ENCODE peak calls at places on chromosomes 3 and 15, in eight cellular contexts. A, D, Q, R, U, N, P and M are unnamed samples.

GRCh38 chr3:13152826-13153710 is 79.8 kb upstream of the IQSEC1 start:
- DNase-seq in A (no peak), D (no peak), Q (no peak), R (no peak), U (no peak), N (no peak), P (no peak), M (no peak)

GRCh38 chr3:41216422-41216821 is 17.1 kb downstream of the CTNNB1 start:
- DNase-seq in A (no peak), D (no peak), Q (no peak), R (no peak), U (no peak), N (no peak), P (no peak), M (no peak)

GRCh38 chr3:45187597-45188210 is 38.4 kb downstream of the TMEM158 start:
- DNase-seq in A (no peak), D (no peak), Q (no peak), R (no peak), U (no peak), N (no peak), P (no peak), M (no peak)

GRCh38 chr3:81249540-81250029 is 511.9 kb downstream of the GBE1 start:
- DNase-seq in A (peak; percentile 54), D (no peak), Q (no peak), R (no peak), U (no peak), N (peak; percentile 6), P (no peak), M (no peak)

GRCh38 chr3:32411442-32411841 is 19.8 kb downstream of the CMTM7 start:
- DNase-seq in A (no peak), D (no peak), Q (no peak), R (no peak), U (no peak), N (no peak), P (no peak), M (no peak)

GRCh38 chr15:82552861-82553260 is 12.6 kb upstream of the RPS17 start:
- DNase-seq in A (no peak), D (no peak), Q (peak; percentile 56), R (no peak), U (no peak), N (no peak), P (no peak), M (no peak)

GRCh38 chr3:108493862-108494261 is 16.5 kb downstream of the MYH15 start:
- DNase-seq in A (no peak), D (no peak), Q (no peak), R (no peak), U (no peak), N (no peak), P (no peak), M (no peak)

GRCh38 chr3:53794597-53794996 is 51.6 kb downstream of the CHDH start:
- DNase-seq in A (no peak), D (no peak), Q (no peak), R (no peak), U (no peak), N (peak; percentile 49), P (no peak), M (no peak)

GRCh38 chr15:98177950-98178848 is 217.7 kb downstream of the ARRDC4 start:
- DNase-seq in A (peak; percentile 53), D (no peak), Q (peak; percentile 3), R (peak; percentile 69), U (no peak), N (peak; percentile 29), P (peak; percentile 32), M (peak; percentile 52)

GRCh38 chr15:40277472-40277871 is 5.4 kb downstream of the ANKRD63 start:
- DNase-seq in A (no peak), D (no peak), Q (no peak), R (no peak), U (no peak), N (no peak), P (no peak), M (no peak)

GRCh38 chr15:101446527-101447167 is 42.9 kb downstream of the PCSK6 start:
- DNase-seq in A (no peak), D (no peak), Q (no peak), R (peak; percentile 51), U (no peak), N (no peak), P (no peak), M (peak; percentile 43)

DNA sequence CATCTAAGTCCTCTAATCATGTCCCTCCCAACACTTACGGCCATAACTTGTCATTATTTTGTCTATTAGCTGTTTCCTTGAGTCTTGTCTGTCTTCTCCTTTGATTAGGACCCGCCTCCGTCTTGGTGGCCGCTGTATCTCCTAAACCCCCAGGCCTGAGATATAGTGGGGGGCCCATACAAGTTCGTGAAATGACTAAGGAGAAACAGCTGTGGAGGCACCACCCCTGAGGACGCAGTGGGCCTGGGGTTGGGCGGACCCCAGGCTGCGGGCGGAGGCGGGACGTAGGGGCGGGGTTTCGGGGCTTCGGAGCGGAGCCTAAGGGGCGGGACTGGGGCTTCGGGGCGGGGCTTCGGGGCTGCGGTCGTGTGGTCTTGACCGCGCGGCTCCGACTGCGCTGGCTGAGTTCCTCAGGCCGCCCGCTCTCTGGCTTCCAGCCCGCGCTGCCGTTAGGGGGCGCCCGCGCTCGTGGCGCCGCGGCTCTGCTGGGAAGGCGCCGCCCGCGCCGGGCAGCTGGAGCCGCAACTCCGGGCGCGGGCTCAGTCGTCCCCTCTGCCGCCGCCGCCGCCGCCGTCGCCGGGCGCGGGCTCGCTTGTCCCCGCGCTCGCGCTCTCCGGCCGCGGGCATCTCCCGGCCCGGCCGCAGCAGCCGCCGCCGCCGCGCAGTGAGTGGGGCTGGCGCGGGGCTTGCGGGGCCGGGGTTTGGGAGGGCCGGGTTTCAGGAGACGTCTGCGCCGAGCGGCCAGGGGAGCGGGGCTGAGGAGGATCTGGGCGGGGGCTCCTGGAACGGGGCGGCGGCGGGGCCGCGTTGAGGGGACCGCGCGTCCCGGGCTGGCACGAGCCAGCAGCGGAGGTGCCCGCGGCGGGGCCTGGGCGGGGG is at the start of gene KCTD6:
- DNase-seq in A (peak; percentile 97), D (peak; percentile 61), Q (peak; percentile 86), R (peak; percentile 91), U (peak; percentile 88), N (peak; percentile 92), P (peak; percentile 94), M (peak; percentile 96)
- TF ChIP-seq POLR2A in A (no peak), D (no peak), Q (peak; percentile 52), R (peak; percentile 39), U (no peak), N (no peak), P (peak; percentile 28), M (peak; percentile 23)

GRCh38 chr3:61579685-61580084 is 18.3 kb downstream of the PTPRG start:
- DNase-seq in A (no peak), D (no peak), Q (no peak), R (no peak), U (no peak), N (no peak), P (no peak), M (no peak)

GRCh38 chr3:61577760-61578159 is 16.4 kb downstream of the PTPRG start:
- DNase-seq in A (no peak), D (no peak), Q (no peak), R (no peak), U (no peak), N (no peak), P (no peak), M (no peak)

GRCh38 chr3:61575893-61576292 is 14.5 kb downstream of the PTPRG start:
- DNase-seq in A (no peak), D (no peak), Q (no peak), R (no peak), U (no peak), N (no peak), P (peak; percentile 54), M (no peak)

GRCh38 chr3:61580982-61581654 is 19.7 kb downstream of the PTPRG start:
- DNase-seq in A (no peak), D (no peak), Q (no peak), R (no peak), U (no peak), N (no peak), P (no peak), M (no peak)

GRCh38 chr3:61578667-61579367 is 17.4 kb downstream of the PTPRG start:
- DNase-seq in A (peak; percentile 35), D (no peak), Q (no peak), R (no peak), U (no peak), N (no peak), P (no peak), M (no peak)
- TF ChIP-seq POLR2A in A (no peak), D (no peak), Q (no peak), R (no peak), U (no peak), N (no peak), P (no peak), M (no peak)

GRCh38 chr3:20186600-20187004 is 596 bp upstream of the SGO1 start:
- DNase-seq in A (no peak), D (no peak), Q (no peak), R (no peak), U (no peak), N (no peak), P (no peak), M (no peak)

GRCh38 chr3:20182206-20182605 is 3.8 kb downstream of the SGO1 start:
- DNase-seq in A (peak; percentile 52), D (no peak), Q (no peak), R (no peak), U (no peak), N (no peak), P (no peak), M (no peak)

GRCh38 chr3:20181276-20181675 is 4.7 kb downstream of the SGO1 start:
- DNase-seq in A (no peak), D (no peak), Q (no peak), R (no peak), U (no peak), N (no peak), P (no peak), M (no peak)

GRCh38 chr3:20185364-20185732 is 658 bp downstream of the SGO1 start:
- DNase-seq in A (peak; percentile 43), D (no peak), Q (no peak), R (peak; percentile 49), U (no peak), N (peak; percentile 8), P (no peak), M (peak; percentile 67)

GRCh38 chr3:20185733-20186599 is at the start of gene SGO1:
- DNase-seq in A (peak; percentile 98), D (peak; percentile 98), Q (peak; percentile 97), R (peak; percentile 100), U (peak; percentile 73), N (peak; percentile 96), P (peak; percentile 100), M (peak; percentile 99)
- TF ChIP-seq POLR2A in A (peak; percentile 91), D (peak; percentile 61), Q (peak; percentile 84), R (peak; percentile 95), U (peak; percentile 84), N (peak; percentile 90), P (no peak), M (peak; percentile 92)

GRCh38 chr15:56886450-56886856 is 32.0 kb upstream of the TCF12 start:
- DNase-seq in A (no peak), D (no peak), Q (no peak), R (peak; percentile 39), U (no peak), N (peak; percentile 17), P (no peak), M (peak; percentile 49)

GRCh38 chr15:56887782-56888127 is 30.7 kb upstream of the TCF12 start:
- DNase-seq in A (no peak), D (no peak), Q (no peak), R (no peak), U (no peak), N (no peak), P (no peak), M (no peak)

GRCh38 chr15:56890038-56890437 is 28.4 kb upstream of the TCF12 start:
- DNase-seq in A (no peak), D (no peak), Q (no peak), R (no peak), U (no peak), N (no peak), P (no peak), M (peak; percentile 9)

GRCh38 chr15:56883088-56883487 is 35.4 kb upstream of the TCF12 start:
- DNase-seq in A (no peak), D (no peak), Q (no peak), R (peak; percentile 11), U (no peak), N (no peak), P (no peak), M (peak; percentile 48)

GRCh38 chr15:56886878-56887781 is 31.3 kb upstream of the TCF12 start:
- DNase-seq in A (peak; percentile 91), D (peak; percentile 33), Q (peak; percentile 89), R (peak; percentile 95), U (peak; percentile 69), N (peak; percentile 95), P (peak; percentile 95), M (peak; percentile 98)
- TF ChIP-seq POLR2A in A (peak; percentile 81), D (no peak), Q (peak; percentile 74), R (peak; percentile 86), U (peak; percentile 89), N (peak; percentile 83), P (peak; percentile 22), M (peak; percentile 82)